ENCODE peak calls at places on chromosomes 11 and 22, in four cellular contexts. V, H, D and P are unnamed samples.

GRCh38 chr11:36622431-36623136 is 24.5 kb upstream of the RAG2 start:
- DNase-seq in V (no peak), D (no peak), H (peak; percentile 33), P (no peak)

GRCh38 chr11:70567680-70568503 is 169.6 kb downstream of the CTTN start:
- DNase-seq in V (no peak), H (peak; percentile 72), D (peak; percentile 69), P (no peak)

GRCh38 chr11:76087749-76088148 is 118.6 kb downstream of the WNT11 start:
- DNase-seq in H (no peak), D (no peak), V (no peak), P (no peak)

GRCh38 chr11:61485080-61485479 is 23.5 kb upstream of the LRRC10B start:
- DNase-seq in V (no peak), H (no peak), D (no peak), P (no peak)

GRCh38 chr11:21470521-21470920 is 722.4 kb upstream of the ANO5 start:
- DNase-seq in H (no peak), V (no peak), D (no peak), P (no peak)

GRCh38 chr11:63277345-63277943 is 34.0 kb upstream of the SLC22A25 start:
- DNase-seq in V (no peak), H (peak; percentile 3), D (no peak), P (no peak)

GRCh38 chr22:19869497-19870152 is 15.0 kb upstream of the GNB1L start:
- DNase-seq in D (peak; percentile 42), H (no peak), V (no peak), P (no peak)

GRCh38 chr22:41619979-41620645 is 731 bp downstream of the DESI1 start:
- DNase-seq in V (peak; percentile 39), D (peak; percentile 73), H (peak; percentile 43), P (no peak)

GRCh38 chr11:111561801-111562325 is 21.3 kb downstream of the LAYN start:
- DNase-seq in H (no peak), D (no peak), V (no peak), P (no peak)